ENCODE peak calls at places on chromosomes 13 and 19, in ten cellular contexts. One of them, this sample, is unnamed.

GRCh38 chr13:22461854-22462565 is 718.8 kb upstream of the SGCG start:
- DNase-seq in nephron progenitor cell: no peak
- DNase-seq in non-pigmented ciliary epithelial cell: no peak
- DNase-seq in stimulated activated CD4-positive, alpha-beta T cell treated with anti-CD3 and anti-CD28 coated beads, TNF-alpha, amount 100 ng/mL, for 24 hours: no peak
- DNase-seq in T-helper 9 cell: no peak
- DNase-seq in Caki2: no peak
- DNase-seq in activated T-cell treated with anti-CD3 and anti-CD28 coated beads, Interleukin-2, amount 50 U/mL, for 72 hours: no peak
- DNase-seq in Peyer's patch: no peak
- DNase-seq in stimulated activated effector memory CD8-positive, alpha-beta T cell treated with anti-CD3 and anti-CD28 coated beads, Interleukin-12 subunit alpha, Interleukin-12 subunit beta, amount 100 ng/mL, for 72 hours: no peak
- DNase-seq in T-cell: no peak
- DNase-seq in this sample: no peak

GRCh38 chr13:110769097-110769496 is 55.6 kb downstream of the ING1 start:
- DNase-seq in nephron progenitor cell: no peak
- DNase-seq in non-pigmented ciliary epithelial cell: no peak
- DNase-seq in stimulated activated CD4-positive, alpha-beta T cell treated with anti-CD3 and anti-CD28 coated beads, TNF-alpha, amount 100 ng/mL, for 24 hours: no peak
- DNase-seq in T-helper 9 cell: no peak
- DNase-seq in Caki2: no peak
- DNase-seq in activated T-cell treated with anti-CD3 and anti-CD28 coated beads, Interleukin-2, amount 50 U/mL, for 72 hours: no peak
- DNase-seq in Peyer's patch: no peak
- DNase-seq in stimulated activated effector memory CD8-positive, alpha-beta T cell treated with anti-CD3 and anti-CD28 coated beads, Interleukin-12 subunit alpha, Interleukin-12 subunit beta, amount 100 ng/mL, for 72 hours: no peak
- DNase-seq in T-cell: no peak
- DNase-seq in this sample: no peak

GRCh38 chr19:39237200-39238184 is 7.3 kb downstream of the IFNL3 start:
- DNase-seq in nephron progenitor cell: peak
- DNase-seq in non-pigmented ciliary epithelial cell: no peak
- DNase-seq in stimulated activated CD4-positive, alpha-beta T cell treated with anti-CD3 and anti-CD28 coated beads, TNF-alpha, amount 100 ng/mL, for 24 hours: peak
- DNase-seq in T-helper 9 cell: peak
- DNase-seq in Caki2: no peak
- DNase-seq in activated T-cell treated with anti-CD3 and anti-CD28 coated beads, Interleukin-2, amount 50 U/mL, for 72 hours: peak
- DNase-seq in Peyer's patch: peak
- DNase-seq in stimulated activated effector memory CD8-positive, alpha-beta T cell treated with anti-CD3 and anti-CD28 coated beads, Interleukin-12 subunit alpha, Interleukin-12 subunit beta, amount 100 ng/mL, for 72 hours: no peak
- DNase-seq in T-cell: no peak
- DNase-seq in this sample: peak

GRCh38 chr19:33988601-33989000 is 183.7 kb upstream of the LSM14A start:
- DNase-seq in nephron progenitor cell: no peak
- DNase-seq in non-pigmented ciliary epithelial cell: no peak
- DNase-seq in stimulated activated CD4-positive, alpha-beta T cell treated with anti-CD3 and anti-CD28 coated beads, TNF-alpha, amount 100 ng/mL, for 24 hours: no peak
- DNase-seq in T-helper 9 cell: no peak
- DNase-seq in Caki2: no peak
- DNase-seq in activated T-cell treated with anti-CD3 and anti-CD28 coated beads, Interleukin-2, amount 50 U/mL, for 72 hours: no peak
- DNase-seq in Peyer's patch: no peak
- DNase-seq in stimulated activated effector memory CD8-positive, alpha-beta T cell treated with anti-CD3 and anti-CD28 coated beads, Interleukin-12 subunit alpha, Interleukin-12 subunit beta, amount 100 ng/mL, for 72 hours: no peak
- DNase-seq in T-cell: no peak
- DNase-seq in this sample: no peak

GRCh38 chr19:572891-573825 is 762 bp downstream of the BSG start:
- DNase-seq in nephron progenitor cell: peak
- DNase-seq in non-pigmented ciliary epithelial cell: no peak
- DNase-seq in stimulated activated CD4-positive, alpha-beta T cell treated with anti-CD3 and anti-CD28 coated beads, TNF-alpha, amount 100 ng/mL, for 24 hours: no peak
- DNase-seq in T-helper 9 cell: no peak
- DNase-seq in Caki2: peak
- DNase-seq in activated T-cell treated with anti-CD3 and anti-CD28 coated beads, Interleukin-2, amount 50 U/mL, for 72 hours: peak
- DNase-seq in Peyer's patch: no peak
- DNase-seq in stimulated activated effector memory CD8-positive, alpha-beta T cell treated with anti-CD3 and anti-CD28 coated beads, Interleukin-12 subunit alpha, Interleukin-12 subunit beta, amount 100 ng/mL, for 72 hours: peak
- DNase-seq in T-cell: no peak
- DNase-seq in this sample: no peak

GRCh38 chr13:44930907-44931676 is 58.2 kb downstream of the NUFIP1 start:
- DNase-seq in nephron progenitor cell: no peak
- DNase-seq in non-pigmented ciliary epithelial cell: no peak
- DNase-seq in stimulated activated CD4-positive, alpha-beta T cell treated with anti-CD3 and anti-CD28 coated beads, TNF-alpha, amount 100 ng/mL, for 24 hours: no peak
- DNase-seq in T-helper 9 cell: no peak
- DNase-seq in Caki2: no peak
- DNase-seq in activated T-cell treated with anti-CD3 and anti-CD28 coated beads, Interleukin-2, amount 50 U/mL, for 72 hours: no peak
- DNase-seq in Peyer's patch: no peak
- DNase-seq in stimulated activated effector memory CD8-positive, alpha-beta T cell treated with anti-CD3 and anti-CD28 coated beads, Interleukin-12 subunit alpha, Interleukin-12 subunit beta, amount 100 ng/mL, for 72 hours: no peak
- DNase-seq in T-cell: no peak
- DNase-seq in this sample: no peak

GRCh38 chr19:46841458-46842083 is 9.1 kb downstream of the AP2S1 start:
- DNase-seq in nephron progenitor cell: no peak
- DNase-seq in non-pigmented ciliary epithelial cell: no peak
- DNase-seq in stimulated activated CD4-positive, alpha-beta T cell treated with anti-CD3 and anti-CD28 coated beads, TNF-alpha, amount 100 ng/mL, for 24 hours: no peak
- DNase-seq in T-helper 9 cell: no peak
- DNase-seq in Caki2: peak
- DNase-seq in activated T-cell treated with anti-CD3 and anti-CD28 coated beads, Interleukin-2, amount 50 U/mL, for 72 hours: no peak
- DNase-seq in Peyer's patch: no peak
- DNase-seq in stimulated activated effector memory CD8-positive, alpha-beta T cell treated with anti-CD3 and anti-CD28 coated beads, Interleukin-12 subunit alpha, Interleukin-12 subunit beta, amount 100 ng/mL, for 72 hours: no peak
- DNase-seq in T-cell: no peak
- DNase-seq in this sample: no peak

GRCh38 chr13:51977606-51978005 is 33.6 kb downstream of the ATP7B start:
- DNase-seq in nephron progenitor cell: no peak
- DNase-seq in non-pigmented ciliary epithelial cell: no peak
- DNase-seq in stimulated activated CD4-positive, alpha-beta T cell treated with anti-CD3 and anti-CD28 coated beads, TNF-alpha, amount 100 ng/mL, for 24 hours: no peak
- DNase-seq in T-helper 9 cell: no peak
- DNase-seq in Caki2: no peak
- DNase-seq in activated T-cell treated with anti-CD3 and anti-CD28 coated beads, Interleukin-2, amount 50 U/mL, for 72 hours: no peak
- DNase-seq in Peyer's patch: no peak
- DNase-seq in stimulated activated effector memory CD8-positive, alpha-beta T cell treated with anti-CD3 and anti-CD28 coated beads, Interleukin-12 subunit alpha, Interleukin-12 subunit beta, amount 100 ng/mL, for 72 hours: no peak
- DNase-seq in T-cell: no peak
- DNase-seq in this sample: no peak

GRCh38 chr19:7792286-7792685 is 29.2 kb downstream of the CLEC4M start:
- DNase-seq in nephron progenitor cell: no peak
- DNase-seq in non-pigmented ciliary epithelial cell: no peak
- DNase-seq in stimulated activated CD4-positive, alpha-beta T cell treated with anti-CD3 and anti-CD28 coated beads, TNF-alpha, amount 100 ng/mL, for 24 hours: no peak
- DNase-seq in T-helper 9 cell: no peak
- DNase-seq in Caki2: no peak
- DNase-seq in activated T-cell treated with anti-CD3 and anti-CD28 coated beads, Interleukin-2, amount 50 U/mL, for 72 hours: no peak
- DNase-seq in Peyer's patch: no peak
- DNase-seq in stimulated activated effector memory CD8-positive, alpha-beta T cell treated with anti-CD3 and anti-CD28 coated beads, Interleukin-12 subunit alpha, Interleukin-12 subunit beta, amount 100 ng/mL, for 72 hours: no peak
- DNase-seq in T-cell: no peak
- DNase-seq in this sample: no peak

GRCh38 chr13:110535526-110535925 is 26.0 kb downstream of the RAB20 start:
- DNase-seq in nephron progenitor cell: no peak
- DNase-seq in non-pigmented ciliary epithelial cell: no peak
- DNase-seq in stimulated activated CD4-positive, alpha-beta T cell treated with anti-CD3 and anti-CD28 coated beads, TNF-alpha, amount 100 ng/mL, for 24 hours: no peak
- DNase-seq in T-helper 9 cell: no peak
- DNase-seq in Caki2: no peak
- DNase-seq in activated T-cell treated with anti-CD3 and anti-CD28 coated beads, Interleukin-2, amount 50 U/mL, for 72 hours: no peak
- DNase-seq in Peyer's patch: no peak
- DNase-seq in stimulated activated effector memory CD8-positive, alpha-beta T cell treated with anti-CD3 and anti-CD28 coated beads, Interleukin-12 subunit alpha, Interleukin-12 subunit beta, amount 100 ng/mL, for 72 hours: no peak
- DNase-seq in T-cell: no peak
- DNase-seq in this sample: no peak

GRCh38 chr13:28532226-28533048 is 37.5 kb upstream of the FLT1 start:
- DNase-seq in nephron progenitor cell: peak
- DNase-seq in non-pigmented ciliary epithelial cell: no peak
- DNase-seq in stimulated activated CD4-positive, alpha-beta T cell treated with anti-CD3 and anti-CD28 coated beads, TNF-alpha, amount 100 ng/mL, for 24 hours: no peak
- DNase-seq in T-helper 9 cell: no peak
- DNase-seq in Caki2: no peak
- DNase-seq in activated T-cell treated with anti-CD3 and anti-CD28 coated beads, Interleukin-2, amount 50 U/mL, for 72 hours: peak
- DNase-seq in Peyer's patch: no peak
- DNase-seq in stimulated activated effector memory CD8-positive, alpha-beta T cell treated with anti-CD3 and anti-CD28 coated beads, Interleukin-12 subunit alpha, Interleukin-12 subunit beta, amount 100 ng/mL, for 72 hours: no peak
- DNase-seq in T-cell: no peak
- DNase-seq in this sample: no peak

GRCh38 chr13:23767806-23768205 is 121.4 kb downstream of the MIPEP start:
- DNase-seq in nephron progenitor cell: no peak
- DNase-seq in non-pigmented ciliary epithelial cell: no peak
- DNase-seq in stimulated activated CD4-positive, alpha-beta T cell treated with anti-CD3 and anti-CD28 coated beads, TNF-alpha, amount 100 ng/mL, for 24 hours: no peak
- DNase-seq in T-helper 9 cell: no peak
- DNase-seq in Caki2: no peak
- DNase-seq in activated T-cell treated with anti-CD3 and anti-CD28 coated beads, Interleukin-2, amount 50 U/mL, for 72 hours: no peak
- DNase-seq in Peyer's patch: no peak
- DNase-seq in stimulated activated effector memory CD8-positive, alpha-beta T cell treated with anti-CD3 and anti-CD28 coated beads, Interleukin-12 subunit alpha, Interleukin-12 subunit beta, amount 100 ng/mL, for 72 hours: no peak
- DNase-seq in T-cell: no peak
- DNase-seq in this sample: no peak